ENCODE peak calls at places on chromosomes 5 and 9, in four cellular contexts. G, U, X and H are unnamed samples.

GRCh38 chr5:124692324-124692723 is 54.1 kb downstream of the ZNF608 start:
- DNase-seq in G (no peak), U (peak), X (no peak), H (no peak)

GRCh38 chr9:68897557-68898145 is 116.3 kb downstream of the PRKACG start:
- DNase-seq in G (no peak), U (no peak), X (no peak), H (no peak)

GRCh38 chr9:11946521-11946920 is 746.7 kb upstream of the TYRP1 start:
- DNase-seq in G (no peak), U (no peak), X (no peak), H (no peak)

GRCh38 chr5:83927140-83927733 is 206.6 kb upstream of the HAPLN1 start:
- DNase-seq in G (peak), U (no peak), X (peak), H (peak)

GRCh38 chr5:180974612-180975315 is 13.9 kb upstream of the BTNL3 start:
- DNase-seq in G (no peak), U (no peak), X (no peak), H (no peak)

GRCh38 chr9:98236881-98237487 is 18.5 kb downstream of the TBC1D2 start:
- DNase-seq in G (no peak), U (no peak), X (no peak), H (no peak)

GRCh38 chr5:758698-759053 is 25.9 kb downstream of the ZDHHC11B start:
- DNase-seq in G (peak), U (no peak), X (no peak), H (peak)

GRCh38 chr5:2746642-2747041 is 4.8 kb downstream of the IRX2 start:
- DNase-seq in G (no peak), U (no peak), X (no peak), H (no peak)

GRCh38 chr5:110951373-110951791 is 120.1 kb upstream of the TSLP start:
- DNase-seq in G (no peak), U (no peak), X (no peak), H (no peak)

GRCh38 chr5:80210014-80210413 is 45.8 kb downstream of the SERINC5 start:
- DNase-seq in G (no peak), U (no peak), X (no peak), H (no peak)

GRCh38 chr9:77659926-77660325 is 11.8 kb upstream of the GNA14 start:
- DNase-seq in G (no peak), U (no peak), X (no peak), H (no peak)

GRCh38 chr9:127223810-127224177 is 40.8 kb upstream of the GARNL3 start:
- DNase-seq in G (no peak), U (no peak), X (no peak), H (no peak)

GRCh38 chr9:504921-505821 is 290.5 kb downstream of the DOCK8 start:
- DNase-seq in G (peak), U (no peak), X (peak), H (peak)

GRCh38 chr5:132510076-132510475 is 19.5 kb upstream of the IRF1 start:
- DNase-seq in G (no peak), U (peak), X (no peak), H (no peak)

GRCh38 chr5:120794121-120794520 is 330.0 kb downstream of the PRR16 start:
- DNase-seq in G (no peak), U (no peak), X (no peak), H (no peak)

GRCh38 chr9:89149726-89150125 is 28.9 kb downstream of the SHC3 start:
- DNase-seq in G (no peak), U (no peak), X (no peak), H (no peak)

GRCh38 chr5:62460578-62460983 is 48.0 kb downstream of the IPO11 start:
- DNase-seq in G (no peak), U (no peak), X (no peak), H (no peak)

GRCh38 chr5:58497956-58498942 is 7.0 kb downstream of the GAPT start:
- DNase-seq in G (no peak), U (peak), X (peak), H (no peak)

GRCh38 chr9:91033802-91034201 is 232.2 kb downstream of the SYK start:
- DNase-seq in G (peak), U (no peak), X (no peak), H (no peak)

GRCh38 chr5:128276537-128277216 is 193.1 kb downstream of the SLC12A2 start:
- DNase-seq in G (no peak), U (no peak), X (no peak), H (no peak)

GRCh38 chr5:75337366-75338021 is 474 bp downstream of the HMGCR start:
- DNase-seq in G (no peak), U (no peak), X (peak), H (no peak)

GRCh38 chr9:134371731-134372130 is 45.5 kb downstream of the RXRA start:
- DNase-seq in G (no peak), U (no peak), X (peak), H (peak)

GRCh38 chr9:131707677-131708612 is 31.9 kb downstream of the RAPGEF1 start:
- DNase-seq in G (peak), U (peak), X (peak), H (peak)

GRCh38 chr5:122940890-122941289 is 95.5 kb downstream of the SNX24 start:
- DNase-seq in G (no peak), U (no peak), X (no peak), H (no peak)

GRCh38 chr9:82127993-82128710 is 139.6 kb downstream of the SPATA31D1 start:
- DNase-seq in G (no peak), U (no peak), X (no peak), H (no peak)

GRCh38 chr5:35229076-35230042 is 928 bp downstream of the PRLR start:
- DNase-seq in G (peak), U (no peak), X (peak), H (no peak)
- TF ChIP-seq CTCF in G (no peak), U (no peak), X (peak), H (no peak)

GRCh38 chr9:37996812-37997202 is 72.2 kb downstream of the SHB start:
- DNase-seq in G (no peak), U (no peak), X (no peak), H (no peak)

GRCh38 chr9:37992924-37993349 is 76.1 kb downstream of the SHB start:
- DNase-seq in G (no peak), U (no peak), X (no peak), H (no peak)

GRCh38 chr9:37995348-37995737 is 73.7 kb downstream of the SHB start:
- DNase-seq in G (no peak), U (no peak), X (no peak), H (no peak)

GRCh38 chr9:37996050-37996811 is 72.8 kb downstream of the SHB start:
- DNase-seq in G (no peak), U (no peak), X (no peak), H (no peak)

GRCh38 chr9:37994639-37995347 is 74.2 kb downstream of the SHB start:
- DNase-seq in G (peak), U (peak), X (peak), H (peak)
- TF ChIP-seq CTCF in G (no peak), U (no peak), X (no peak), H (no peak)

GRCh38 chr5:53019320-53019719 is 30.2 kb downstream of the ITGA2 start:
- DNase-seq in G (no peak), U (no peak), X (no peak), H (no peak)
- TF ChIP-seq CTCF in G (no peak), U (peak), X (no peak), H (no peak)

GRCh38 chr5:91179018-91179417 is 204.1 kb downstream of the ARRDC3 start:
- DNase-seq in G (no peak), U (no peak), X (no peak), H (no peak)

GRCh38 chr5:91183743-91184142 is 199.4 kb downstream of the ARRDC3 start:
- DNase-seq in G (peak), U (no peak), X (no peak), H (peak)

GRCh38 chr5:91186101-91186500 is 197.0 kb downstream of the ARRDC3 start:
- DNase-seq in G (no peak), U (no peak), X (no peak), H (no peak)

GRCh38 chr5:91180506-91180905 is 202.6 kb downstream of the ARRDC3 start:
- DNase-seq in G (no peak), U (no peak), X (no peak), H (no peak)

DNA sequence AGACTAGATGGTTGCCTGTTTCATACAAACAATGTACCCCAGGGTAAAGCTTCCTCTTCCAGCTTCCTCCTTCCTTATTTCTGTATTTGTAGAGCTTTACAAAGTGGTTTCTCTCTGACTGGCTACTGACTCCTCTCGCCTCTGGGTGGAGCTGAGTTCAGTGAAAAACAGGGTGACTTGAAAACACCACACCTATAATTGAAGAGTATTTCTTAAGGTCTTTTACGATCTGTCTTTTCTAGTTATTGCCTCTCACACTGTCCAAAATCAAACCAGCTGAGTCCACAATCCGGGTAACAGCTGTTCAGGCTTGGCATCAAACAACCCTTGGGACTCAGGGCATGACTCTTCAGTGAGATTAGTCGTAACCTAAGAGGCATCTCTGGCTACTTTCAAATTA is 200.4 kb downstream of the ARRDC3 start:
- DNase-seq in G (no peak), U (no peak), X (no peak), H (no peak)
- TF ChIP-seq CTCF in G (no peak), U (peak), X (no peak), H (peak)

GRCh38 chr9:133371261-133371711 is 4.6 kb downstream of the SURF4 start:
- DNase-seq in G (no peak), U (no peak), X (no peak), H (no peak)
- TF ChIP-seq CTCF in G (no peak), U (no peak), X (no peak), H (no peak)

GRCh38 chr5:57085306-57086081 is 88.4 kb upstream of the GPBP1 start:
- DNase-seq in G (no peak), U (no peak), X (no peak), H (no peak)

DNA sequence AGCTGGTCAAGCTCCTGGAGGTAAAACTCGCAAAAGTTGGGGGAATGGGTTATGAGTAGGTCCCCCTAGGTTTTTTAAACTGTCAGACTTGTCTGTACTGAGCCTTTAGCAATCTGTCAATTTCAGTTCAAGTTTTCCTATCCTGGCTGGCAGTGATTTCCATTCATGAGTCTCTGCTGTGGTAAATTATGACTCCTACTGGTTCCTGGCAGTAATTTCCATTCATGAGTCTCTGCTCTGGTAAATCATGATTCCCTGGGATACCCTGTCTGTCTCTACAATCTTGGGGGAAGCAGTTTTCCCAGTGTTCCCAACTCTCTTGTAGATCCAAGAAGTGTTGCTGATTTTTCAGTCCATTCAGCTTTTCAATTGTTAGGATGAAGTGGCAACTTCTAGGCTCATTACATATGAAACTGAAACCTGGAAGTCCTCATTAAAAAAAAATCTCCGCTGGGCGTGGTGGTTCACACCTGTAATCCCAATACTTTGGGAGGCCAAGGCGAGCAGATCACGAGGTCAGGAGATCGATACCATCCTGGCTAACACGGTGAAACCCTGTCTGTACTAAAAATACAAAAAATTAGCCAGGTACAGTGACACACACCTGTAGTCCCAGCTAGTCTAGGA is 91.3 kb upstream of the GPBP1 start:
- DNase-seq in G (no peak), U (no peak), X (no peak), H (no peak)
- TF ChIP-seq CTCF in G (peak), U (peak), X (peak), H (peak)

GRCh38 chr5:91848453-91848852 is 465.3 kb upstream of the ARRDC3 start:
- DNase-seq in G (no peak), U (peak), X (no peak), H (no peak)

GRCh38 chr5:91851670-91852069 is 468.6 kb upstream of the ARRDC3 start:
- DNase-seq in G (no peak), U (no peak), X (no peak), H (no peak)

GRCh38 chr5:91849069-91849468 is 466.0 kb upstream of the ARRDC3 start:
- DNase-seq in G (no peak), U (no peak), X (no peak), H (no peak)

GRCh38 chr5:91850031-91850430 is 466.9 kb upstream of the ARRDC3 start:
- DNase-seq in G (no peak), U (no peak), X (no peak), H (no peak)
- TF ChIP-seq CTCF in G (no peak), U (no peak), X (no peak), H (no peak)

DNA sequence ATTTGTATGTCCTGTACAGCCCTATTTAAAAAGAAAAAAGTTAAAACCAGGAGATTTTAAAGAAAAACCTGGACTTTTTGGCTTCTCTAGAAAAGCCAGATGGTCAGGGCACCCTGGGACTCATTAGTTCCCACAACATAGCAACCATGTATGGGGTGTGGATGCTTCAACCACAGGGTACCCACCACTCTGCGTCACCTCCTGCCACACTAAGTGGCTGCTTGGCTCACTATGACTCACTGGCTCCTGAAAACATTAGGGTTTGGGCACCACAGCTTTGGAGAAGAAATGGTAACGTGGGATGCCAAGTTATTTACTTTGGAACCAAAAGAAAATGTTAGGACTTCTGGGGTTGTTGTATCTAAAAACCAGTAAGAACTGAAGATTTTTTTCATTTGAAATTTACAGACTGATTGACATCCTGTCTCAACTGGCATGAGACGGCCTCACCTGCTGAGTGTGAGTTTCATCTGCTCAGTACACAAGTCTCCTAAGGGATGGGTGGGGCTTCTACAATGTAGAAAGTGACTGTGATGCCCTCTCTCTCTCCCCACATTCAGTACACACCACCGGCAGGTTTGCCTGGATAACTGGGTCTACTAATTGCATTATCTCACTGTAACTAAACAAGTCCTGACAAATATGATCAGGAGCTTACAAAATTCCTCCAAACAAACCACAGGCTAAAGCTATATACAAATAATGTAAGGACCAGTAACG is 103.9 kb downstream of the ESM1 start:
- DNase-seq in G (no peak), U (no peak), X (no peak), H (no peak)
- TF ChIP-seq CTCF in G (no peak), U (no peak), X (no peak), H (no peak)